ENCODE peak calls at places on chromosomes 2 and 18, in five cellular contexts. C is caudate nucleus, U is H9, V is EL, B is NCI-H1092 treated with DMSO at 0.1 percent for 48 hours. N is an unnamed sample.

GRCh38 chr2:28869494-28870145 is 489 bp downstream of the TRMT61B start:
- DNase-seq in C (no peak), U (no peak), V (peak; percentile 1), B (no peak), N (peak; percentile 73)

GRCh38 chr18:13011719-13012118 is 20.6 kb downstream of the CEP192 start:
- DNase-seq in C (no peak), U (no peak), V (no peak), B (no peak), N (peak; percentile 10)

GRCh38 chr18:70261141-70261788 is 27.6 kb upstream of the SOCS6 start:
- DNase-seq in C (no peak), U (no peak), V (no peak), B (peak; percentile 12), N (no peak)

GRCh38 chr2:138615257-138615656 is 113.7 kb downstream of the SPOPL start:
- DNase-seq in C (no peak), U (no peak), V (peak; percentile 86), B (no peak), N (peak; percentile 91)

GRCh38 chr18:74342416-74343043 is 26.9 kb downstream of the C18orf63 start:
- DNase-seq in C (no peak), U (no peak), V (peak; percentile 60), B (peak; percentile 61), N (peak; percentile 73)

GRCh38 chr2:13650586-13651180 is 933.9 kb downstream of the TRIB2 start:
- DNase-seq in C (no peak), U (peak; percentile 67), V (no peak), B (no peak), N (peak; percentile 37)

GRCh38 chr2:160576054-160576499 is 82.5 kb upstream of the RBMS1 start:
- DNase-seq in C (no peak), U (no peak), V (no peak), B (no peak), N (no peak)

GRCh38 chr2:97707428-97708380 is 5.7 kb upstream of the ZAP70 start:
- DNase-seq in C (no peak), U (peak; percentile 25), V (no peak), B (no peak), N (no peak)

GRCh38 chr2:11590193-11590592 is 56.3 kb downstream of the GREB1 start:
- DNase-seq in C (no peak), U (no peak), V (no peak), B (no peak), N (no peak)

GRCh38 chr18:69998523-69998987 is 50.9 kb upstream of the CD226 start:
- DNase-seq in C (no peak), U (no peak), V (no peak), B (peak; percentile 6), N (no peak)

GRCh38 chr2:17543848-17544645 is 3.6 kb downstream of the VSNL1 start:
- DNase-seq in C (no peak), U (peak; percentile 42), V (no peak), B (no peak), N (peak; percentile 22)